ENCODE peak calls at places on chromosomes 1 and 21, in five cellular contexts. D, N, M, T and P are unnamed samples.
A peak's percentile ranks its signal among the peaks of the same experiment; 100 is the strongest.

GRCh38 chr1:79129914-79130313 is 123.4 kb upstream of the ADGRL4 start:
- DNase-seq in D (no peak), N (no peak), M (no peak), T (no peak), P (no peak)

GRCh38 chr1:214019499-214019898 is 31.7 kb downstream of the PROX1 start:
- DNase-seq in D (no peak), N (no peak), M (no peak), T (no peak), P (no peak)

GRCh38 chr1:8602471-8603219 is 214.8 kb downstream of the RERE start:
- DNase-seq in D (no peak), N (no peak), M (no peak), T (no peak), P (no peak)

GRCh38 chr1:43140583-43140982 is 31.5 kb downstream of the EBNA1BP2 start:
- DNase-seq in D (no peak), N (no peak), M (no peak), T (no peak), P (no peak)

GRCh38 chr1:225446298-225446941 is 18.6 kb upstream of the LBR start:
- DNase-seq in D (no peak), N (no peak), M (no peak), T (no peak), P (no peak)

GRCh38 chr1:178653091-178653490 is 72.0 kb upstream of the RALGPS2 start:
- DNase-seq in D (no peak), N (peak; percentile 26), M (no peak), T (no peak), P (no peak)

GRCh38 chr21:27571706-27572105 is 604.8 kb upstream of the ADAMTS5 start:
- DNase-seq in D (peak; percentile 85), N (no peak), M (peak; percentile 39), T (no peak), P (peak; percentile 95)

GRCh38 chr1:12276225-12276624 is 46.4 kb downstream of the VPS13D start:
- DNase-seq in D (peak; percentile 85), N (no peak), M (no peak), T (no peak), P (peak; percentile 53)

GRCh38 chr21:33775100-33775828 is 133.0 kb downstream of the ITSN1 start:
- DNase-seq in D (no peak), N (no peak), M (no peak), T (no peak), P (no peak)

GRCh38 chr1:186244825-186245224 is 130.2 kb downstream of the TPR start:
- DNase-seq in D (no peak), N (no peak), M (no peak), T (no peak), P (no peak)
- TF ChIP-seq CTCF in D (peak; percentile 29), N (no peak), M (peak; percentile 22), T (no peak), P (peak; percentile 34)

GRCh38 chr1:59580257-59580656 is 234.5 kb upstream of the HOOK1 start:
- DNase-seq in D (no peak), N (no peak), M (no peak), T (no peak), P (no peak)

GRCh38 chr1:59579222-59579621 is 235.5 kb upstream of the HOOK1 start:
- DNase-seq in D (no peak), N (no peak), M (no peak), T (no peak), P (no peak)

GRCh38 chr1:59574085-59574484 is 240.7 kb upstream of the HOOK1 start:
- DNase-seq in D (peak; percentile 68), N (no peak), M (no peak), T (no peak), P (peak; percentile 98)

GRCh38 chr1:59577774-59578173 is 237.0 kb upstream of the HOOK1 start:
- DNase-seq in D (no peak), N (no peak), M (no peak), T (no peak), P (no peak)
- H3K4me3 ChIP-seq in D (no peak overlapping the region), N (no peak overlapping the region), M (no peak overlapping the region), T (no peak overlapping the region), P (no peak overlapping the region)

GRCh38 chr1:217062566-217062965 is 339.3 kb upstream of the ESRRG start:
- DNase-seq in D (no peak), N (no peak), M (no peak), T (no peak), P (no peak)

GRCh38 chr1:217063065-217063908 is 340.1 kb upstream of the ESRRG start:
- DNase-seq in D (no peak), N (no peak), M (no peak), T (no peak), P (no peak)

GRCh38 chr1:217066794-217067193 is 343.6 kb upstream of the ESRRG start:
- DNase-seq in D (no peak), N (no peak), M (no peak), T (no peak), P (no peak)

DNA sequence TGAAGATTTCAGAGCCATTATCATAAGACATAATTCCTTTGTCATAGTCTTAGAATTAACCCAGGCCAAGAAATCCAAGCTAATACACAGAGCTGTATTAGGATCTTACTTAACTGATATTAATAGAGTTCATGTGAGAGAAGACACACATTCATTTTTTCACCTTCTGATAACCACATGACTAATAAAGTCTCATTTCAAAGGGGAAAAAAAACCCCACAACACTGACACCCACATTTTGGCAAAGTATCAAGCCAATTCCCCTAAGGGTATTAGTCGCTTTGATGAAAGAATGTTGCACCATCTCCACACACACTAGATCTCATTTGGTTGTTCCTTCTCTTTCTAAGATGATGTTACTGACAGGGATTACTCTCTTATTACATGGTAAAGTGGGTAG is 344.4 kb upstream of the ESRRG start:
- DNase-seq in D (peak; percentile 10), N (no peak), M (no peak), T (no peak), P (no peak)
- TF ChIP-seq CTCF in D (no peak), N (no peak), M (no peak), T (no peak), P (no peak)

GRCh38 chr21:35046880-35047229 is 2.2 kb downstream of the RUNX1 start:
- DNase-seq in D (peak; percentile 72), N (no peak), M (no peak), T (peak; percentile 32), P (peak; percentile 71)

GRCh38 chr21:35048183-35048601 is 910 bp downstream of the RUNX1 start:
- DNase-seq in D (no peak), N (no peak), M (peak; percentile 78), T (no peak), P (peak; percentile 51)

GRCh38 chr21:35050348-35051286 is 1.5 kb upstream of the RUNX1 start:
- DNase-seq in D (no peak), N (no peak), M (no peak), T (no peak), P (peak; percentile 69)

GRCh38 chr21:35051287-35051818 is 2.3 kb upstream of the RUNX1 start:
- DNase-seq in D (peak; percentile 76), N (peak; percentile 61), M (peak; percentile 78), T (peak; percentile 82), P (peak; percentile 97)

DNA sequence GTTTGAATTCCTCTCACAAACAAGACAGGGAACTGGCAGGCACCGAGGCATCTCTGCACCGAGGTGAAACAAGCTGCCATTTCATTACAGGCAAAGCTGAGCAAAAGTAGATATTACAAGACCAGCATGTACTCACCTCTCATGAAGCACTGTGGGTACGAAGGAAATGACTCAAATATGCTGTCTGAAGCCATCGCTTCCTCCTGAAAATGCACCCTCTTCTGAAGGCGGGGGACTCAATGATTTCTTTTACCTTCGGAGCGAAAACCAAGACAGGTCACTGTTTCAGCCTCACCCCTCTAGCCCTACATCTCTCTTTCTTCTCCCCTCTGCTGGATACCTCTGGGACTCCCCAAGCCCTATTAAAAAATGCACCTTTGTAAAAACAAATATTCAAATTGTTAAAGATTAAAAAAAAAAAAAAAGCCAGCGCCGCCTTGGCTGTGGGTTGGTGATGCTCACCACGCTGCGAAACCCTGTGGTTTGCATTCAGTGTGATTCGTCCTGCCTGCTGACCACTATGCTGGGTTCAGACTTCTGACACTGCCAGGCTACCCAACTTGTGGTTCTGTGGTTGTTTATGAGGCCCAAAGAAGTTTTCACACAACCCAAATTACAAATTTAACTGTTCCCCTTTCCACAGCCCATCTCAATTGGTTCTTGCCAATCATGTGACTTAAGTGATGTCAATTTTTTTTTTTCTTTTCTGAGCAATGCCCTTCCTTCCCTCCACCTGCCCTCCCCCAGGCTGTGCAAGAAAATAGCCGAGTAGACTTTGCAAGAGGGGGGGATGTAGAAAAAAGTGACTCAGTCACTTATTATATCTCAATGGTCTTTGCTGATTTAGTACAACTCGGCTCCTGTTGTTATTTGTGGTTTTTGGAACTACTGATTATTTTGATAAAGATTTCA is at the start of gene RUNX1:
- DNase-seq in D (peak; percentile 75), N (no peak), M (no peak), T (peak; percentile 41), P (peak; percentile 90)
- H3K4me3 ChIP-seq in D (peak within 1 kb of the TSS; percentile 63), N (no peak within 1 kb of the TSS), M (peak within 1 kb of the TSS; percentile 53), T (peak within 1 kb of the TSS; percentile 32), P (peak within 1 kb of the TSS; percentile 74)

DNA sequence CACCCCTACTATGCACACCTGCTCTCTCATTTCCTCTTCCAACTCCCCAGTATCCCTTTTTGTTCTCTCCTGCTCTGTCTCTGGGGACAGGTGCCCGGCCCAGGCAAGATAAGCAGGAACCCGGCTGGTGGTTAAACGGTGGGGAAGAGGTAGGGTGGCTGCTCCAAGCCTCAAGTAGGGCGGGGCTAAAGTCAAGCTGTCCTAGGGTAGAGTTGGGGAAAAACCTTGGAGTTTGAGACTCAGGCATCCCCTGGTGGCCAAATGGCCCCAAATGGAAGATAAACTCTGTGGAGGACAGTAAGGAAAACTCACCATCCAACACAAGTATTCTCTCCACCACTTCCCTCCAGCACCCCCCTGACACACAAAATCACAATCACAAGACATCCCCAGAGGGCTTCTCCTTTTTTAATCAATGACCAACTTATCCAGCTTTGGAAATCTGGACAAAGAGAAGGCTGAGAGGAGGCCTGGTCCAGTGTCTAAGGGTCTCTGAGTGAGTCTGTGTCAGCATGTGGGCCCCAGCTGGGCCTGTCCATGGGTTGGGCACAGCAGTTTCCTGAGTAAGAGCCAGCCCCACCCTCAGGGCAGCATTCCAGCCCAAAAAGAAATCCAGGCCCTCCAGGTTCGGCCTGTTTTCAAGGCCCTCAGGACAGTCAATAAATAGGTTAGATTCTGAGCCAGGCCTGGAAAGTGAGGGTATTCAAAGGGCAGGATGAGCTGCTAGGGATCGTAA is 9.8 kb downstream of the POMGNT1 start:
- DNase-seq in D (no peak), N (no peak), M (no peak), T (no peak), P (peak; percentile 51)
- TF ChIP-seq CTCF in D (peak; percentile 28), N (no peak), M (peak; percentile 22), T (no peak), P (no peak)

DNA sequence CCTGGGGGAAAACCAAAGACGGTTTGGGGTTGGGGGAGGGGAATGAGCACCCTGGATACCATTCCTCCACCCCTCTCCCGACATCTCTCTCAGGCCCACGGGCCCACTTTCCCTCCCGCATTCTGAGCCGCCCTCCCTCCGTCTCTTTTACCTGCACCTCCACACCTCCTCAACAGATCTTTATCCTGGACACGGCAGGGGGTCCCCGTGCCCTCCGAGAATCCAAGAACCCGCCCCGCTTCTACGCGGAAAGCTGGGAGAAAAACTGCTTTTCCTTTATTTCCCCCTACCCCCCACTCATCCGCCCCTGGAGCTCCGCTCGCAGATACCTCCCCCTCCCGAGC is 108.8 kb downstream of the NAV1 start:
- DNase-seq in D (no peak), N (no peak), M (no peak), T (no peak), P (no peak)
- H3K4me3 ChIP-seq in D (peak overlapping the region; percentile 77), N (no peak overlapping the region), M (peak overlapping the region; percentile 47), T (peak overlapping the region; percentile 63), P (peak overlapping the region; percentile 91)

DNA sequence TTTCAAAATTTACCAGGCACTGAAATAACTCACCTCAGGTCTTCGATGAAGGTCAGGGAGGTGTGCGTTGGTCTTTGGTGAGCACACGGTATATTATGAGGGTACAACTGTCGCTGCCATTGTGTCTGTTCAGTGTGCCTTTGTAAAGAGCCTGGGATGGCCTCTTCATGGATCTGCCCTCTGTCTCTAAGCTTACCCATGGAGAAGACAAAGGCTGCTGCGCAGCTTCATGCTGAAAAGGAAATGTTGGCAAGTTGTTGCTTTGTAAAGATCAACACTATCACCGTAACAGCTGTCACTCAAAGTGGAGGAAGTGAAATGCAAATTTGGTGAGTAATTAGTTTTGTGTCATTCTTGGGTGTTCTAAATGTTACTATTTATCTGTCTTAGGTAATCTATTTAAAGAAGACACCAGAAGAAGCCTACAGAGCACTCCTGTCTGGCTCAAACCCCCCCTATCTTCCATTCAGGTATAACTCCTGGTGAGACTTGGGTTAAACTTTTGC is 71.6 kb downstream of the CDC14A start:
- DNase-seq in D (no peak), N (no peak), M (no peak), T (no peak), P (no peak)
- TF ChIP-seq CTCF in D (no peak), N (no peak), M (no peak), T (no peak), P (no peak)